ENCODE peak calls at places on chromosome 20, in ten cellular contexts. W, B, Q, F, R, M, I, Y, O and S are unnamed samples.

GRCh38 chr20:13873814-13874213 is 89.0 kb downstream of the NDUFAF5 start:
- ATAC-seq in O (no peak), Y (no peak), W (no peak), F (no peak), I (no peak), R (no peak), Q (no peak), M (no peak), B (no peak), S (no peak)

GRCh38 chr20:55160022-55160421 is 684.6 kb downstream of the DOK5 start:
- ATAC-seq in R (no peak), O (no peak), I (no peak), B (no peak), M (no peak), W (no peak), Y (no peak), F (no peak), Q (no peak), S (no peak)

GRCh38 chr20:56427797-56428196 is 15.7 kb downstream of the CASS4 start:
- ATAC-seq in R (no peak), O (no peak), F (no peak), Q (no peak), M (peak; percentile 54), Y (no peak), B (no peak), W (no peak), I (no peak), S (no peak)

GRCh38 chr20:49775229-49775693 is 37.4 kb upstream of the SLC9A8 start:
- ATAC-seq in Y (no peak), B (no peak), F (peak; percentile 87), Q (no peak), I (no peak), O (no peak), W (peak; percentile 65), R (peak; percentile 76), M (peak; percentile 38), S (no peak)

GRCh38 chr20:44800398-44801046 is 9.8 kb downstream of the RIMS4 start:
- ATAC-seq in B (no peak), W (no peak), R (peak; percentile 72), Q (no peak), F (no peak), M (no peak), O (no peak), I (no peak), Y (no peak), S (no peak)

GRCh38 chr20:16187956-16188616 is 385.2 kb downstream of the KIF16B start:
- ATAC-seq in F (peak; percentile 51), Q (no peak), O (no peak), W (no peak), B (no peak), R (no peak), I (no peak), Y (no peak), M (peak; percentile 33), S (peak; percentile 10)

GRCh38 chr20:39849664-39850063 is 839.4 kb downstream of the MAFB start:
- ATAC-seq in O (no peak), Q (no peak), F (peak; percentile 80), M (no peak), W (peak; percentile 96), R (no peak), I (no peak), Y (no peak), B (no peak), S (no peak)

GRCh38 chr20:36885355-36885754 is 9.4 kb downstream of the TLDC2 start:
- ATAC-seq in R (no peak), F (no peak), B (no peak), M (no peak), W (peak; percentile 44), Y (no peak), Q (no peak), O (no peak), I (no peak), S (no peak)

GRCh38 chr20:20364747-20365558 is 3.0 kb upstream of the INSM1 start:
- ATAC-seq in M (no peak), O (no peak), R (no peak), B (no peak), F (no peak), W (no peak), Y (peak; percentile 28), I (no peak), Q (no peak), S (no peak)

GRCh38 chr20:36497856-36498255 is 43.5 kb upstream of the MYL9 start:
- ATAC-seq in B (no peak), F (peak; percentile 20), O (no peak), I (no peak), W (peak; percentile 79), M (no peak), Y (no peak), R (no peak), Q (no peak), S (no peak)

GRCh38 chr20:51894201-51894600 is 91.9 kb upstream of the SALL4 start:
- ATAC-seq in F (no peak), W (no peak), I (no peak), R (no peak), B (no peak), Y (no peak), M (no peak), Q (no peak), O (no peak), S (no peak)

GRCh38 chr20:38167851-38168760 is 3.0 kb upstream of the TGM2 start:
- ATAC-seq in Y (peak; percentile 59), B (no peak), I (peak; percentile 71), Q (peak; percentile 80), O (no peak), W (no peak), R (peak; percentile 20), F (peak; percentile 61), M (peak; percentile 70), S (no peak)

GRCh38 chr20:17522528-17522927 is 8.7 kb downstream of the BFSP1 start:
- ATAC-seq in W (no peak), M (no peak), Q (peak; percentile 39), O (no peak), B (no peak), R (no peak), F (no peak), Y (no peak), I (peak; percentile 56), S (no peak)

GRCh38 chr20:56859751-56860366 is 230.8 kb downstream of the TFAP2C start:
- ATAC-seq in W (no peak), M (no peak), O (no peak), F (peak; percentile 46), I (no peak), B (no peak), Y (no peak), R (no peak), Q (no peak), S (no peak)

GRCh38 chr20:23530937-23531567 is 37.2 kb downstream of the CST9L start:
- ATAC-seq in R (no peak), I (no peak), B (no peak), M (no peak), Q (no peak), W (no peak), F (no peak), O (no peak), Y (peak; percentile 19), S (no peak)

GRCh38 chr20:21956591-21956990 is 251.1 kb downstream of the PAX1 start:
- ATAC-seq in W (no peak), O (no peak), Q (no peak), I (no peak), R (no peak), B (no peak), M (no peak), F (peak; percentile 9), Y (no peak), S (no peak)

GRCh38 chr20:34401741-34402455 is 38.8 kb downstream of the ITCH start:
- ATAC-seq in B (no peak), O (peak; percentile 67), R (no peak), Q (peak; percentile 39), I (peak; percentile 28), W (no peak), M (no peak), Y (peak; percentile 47), F (no peak), S (peak; percentile 89)

GRCh38 chr20:63501818-63502670 is 3.2 kb upstream of the EEF1A2 start:
- ATAC-seq in Y (no peak), F (no peak), W (peak; percentile 50), R (peak; percentile 41), Q (no peak), B (no peak), M (no peak), O (no peak), I (no peak), S (no peak)

GRCh38 chr20:58996226-58996611 is 10.8 kb downstream of the CTSZ start:
- ATAC-seq in Y (no peak), M (no peak), F (no peak), I (no peak), Q (no peak), B (no peak), O (no peak), R (no peak), W (no peak), S (no peak)

GRCh38 chr20:38573381-38573780 is 7.6 kb upstream of the ADIG start:
- ATAC-seq in I (no peak), M (no peak), R (no peak), Q (no peak), B (no peak), Y (no peak), W (no peak), O (no peak), F (no peak), S (no peak)

GRCh38 chr20:8117636-8118413 is 14.2 kb upstream of the PLCB1 start:
- ATAC-seq in Q (no peak), Y (no peak), B (no peak), F (no peak), O (no peak), M (no peak), I (no peak), R (no peak), W (no peak), S (no peak)

GRCh38 chr20:23399568-23400241 is 21.6 kb downstream of the NAPB start:
- ATAC-seq in Y (peak; percentile 93), Q (peak; percentile 92), I (peak; percentile 92), O (peak; percentile 90), R (peak; percentile 63), W (no peak), M (peak; percentile 12), F (peak; percentile 88), B (peak; percentile 40), S (peak; percentile 92)

GRCh38 chr20:37757550-37757949 is 63.7 kb downstream of the CTNNBL1 start:
- ATAC-seq in Q (no peak), I (no peak), M (no peak), R (no peak), W (no peak), B (no peak), O (no peak), Y (no peak), F (no peak), S (no peak)